ENCODE peak calls at places on chromosomes 13 and 19, in seven cellular contexts. R is GM23248, X is Karpas-422, C is IMR-90, K is GM23338, I is GM12878, V is neural progenitor cell. N is an unnamed sample.

GRCh38 chr19:56142087-56142787 is 1.1 kb downstream of the ZNF444 start:
- DNase-seq in R (no peak), X (no peak), C (no peak), K (no peak), I (no peak), V (no peak), N (no peak)

GRCh38 chr13:38697628-38698333 is 10.9 kb downstream of the FREM2 start:
- DNase-seq in R (peak; percentile 17), X (no peak), C (no peak), K (peak; percentile 56), I (no peak), V (peak; percentile 31), N (no peak)

GRCh38 chr13:37617162-37617561 is 18.6 kb upstream of the POSTN start:
- DNase-seq in R (peak; percentile 69), X (no peak), C (peak; percentile 80), K (peak; percentile 22), I (no peak), V (no peak), N (no peak)

GRCh38 chr13:111387945-111388600 is 67.6 kb downstream of the TEX29 start:
- DNase-seq in R (no peak), X (no peak), C (no peak), K (no peak), I (no peak), V (no peak), N (no peak)

GRCh38 chr13:99526549-99526948 is 25.3 kb downstream of the TM9SF2 start:
- DNase-seq in R (no peak), X (no peak), C (no peak), K (no peak), I (no peak), V (peak; percentile 5), N (no peak)

GRCh38 chr19:19474950-19475781 is 40.2 kb downstream of the TSSK6 start:
- DNase-seq in R (no peak), X (no peak), C (no peak), K (peak; percentile 73), I (no peak), V (peak; percentile 49), N (no peak)

GRCh38 chr19:8457802-8458201 is 13.0 kb downstream of the HNRNPM start:
- DNase-seq in R (no peak), X (no peak), C (no peak), K (no peak), I (no peak), V (no peak), N (no peak)

GRCh38 chr19:23925285-23925684 is 10.6 kb downstream of the ZNF726 start:
- DNase-seq in R (no peak), X (no peak), C (no peak), K (no peak), I (no peak), V (no peak), N (no peak)

GRCh38 chr13:84609716-84610115 is 727.4 kb upstream of the SLITRK1 start:
- DNase-seq in R (peak; percentile 62), X (no peak), C (peak; percentile 70), K (no peak), I (no peak), V (no peak), N (no peak)

GRCh38 chr19:29873024-29873800 is 61.4 kb downstream of the CCNE1 start:
- DNase-seq in R (peak; percentile 57), X (peak; percentile 78), C (no peak), K (peak; percentile 81), I (no peak), V (peak; percentile 86), N (peak; percentile 57)

GRCh38 chr19:45645068-45645630 is 6.0 kb upstream of the EML2 start:
- DNase-seq in R (no peak), X (peak; percentile 49), C (no peak), K (no peak), I (no peak), V (no peak), N (no peak)
- H2AFZ ChIP-seq in R (peak overlapping the region; percentile 63), X (peak overlapping the region; percentile 69), C (peak overlapping the region; percentile 84), K (peak overlapping the region; percentile 66), I (peak overlapping the region; percentile 93), V (no peak overlapping the region), N (peak overlapping the region; percentile 98)

GRCh38 chr19:39224910-39225309 is 19.9 kb downstream of the IFNL3 start:
- DNase-seq in R (no peak), X (no peak), C (no peak), K (peak; percentile 65), I (no peak), V (peak; percentile 44), N (peak; percentile 9)
- H3K4me2 ChIP-seq in R (no peak overlapping the region), X (no peak overlapping the region), C (no peak overlapping the region), K (no peak overlapping the region), I (no peak overlapping the region), V (no peak overlapping the region), N (no peak overlapping the region)

GRCh38 chr19:6272913-6273600 is 6.7 kb downstream of the MLLT1 start:
- DNase-seq in R (no peak), X (no peak), C (no peak), K (no peak), I (no peak), V (peak; percentile 54), N (no peak)

GRCh38 chr19:6270822-6271221 is 9.0 kb downstream of the MLLT1 start:
- DNase-seq in R (no peak), X (no peak), C (no peak), K (no peak), I (no peak), V (no peak), N (no peak)

GRCh38 chr19:6271251-6271650 is 8.5 kb downstream of the MLLT1 start:
- DNase-seq in R (peak; percentile 67), X (no peak), C (peak; percentile 43), K (peak; percentile 62), I (no peak), V (no peak), N (no peak)

GRCh38 chr19:6272411-6272791 is 7.4 kb downstream of the MLLT1 start:
- DNase-seq in R (no peak), X (no peak), C (no peak), K (no peak), I (no peak), V (peak; percentile 44), N (no peak)

DNA sequence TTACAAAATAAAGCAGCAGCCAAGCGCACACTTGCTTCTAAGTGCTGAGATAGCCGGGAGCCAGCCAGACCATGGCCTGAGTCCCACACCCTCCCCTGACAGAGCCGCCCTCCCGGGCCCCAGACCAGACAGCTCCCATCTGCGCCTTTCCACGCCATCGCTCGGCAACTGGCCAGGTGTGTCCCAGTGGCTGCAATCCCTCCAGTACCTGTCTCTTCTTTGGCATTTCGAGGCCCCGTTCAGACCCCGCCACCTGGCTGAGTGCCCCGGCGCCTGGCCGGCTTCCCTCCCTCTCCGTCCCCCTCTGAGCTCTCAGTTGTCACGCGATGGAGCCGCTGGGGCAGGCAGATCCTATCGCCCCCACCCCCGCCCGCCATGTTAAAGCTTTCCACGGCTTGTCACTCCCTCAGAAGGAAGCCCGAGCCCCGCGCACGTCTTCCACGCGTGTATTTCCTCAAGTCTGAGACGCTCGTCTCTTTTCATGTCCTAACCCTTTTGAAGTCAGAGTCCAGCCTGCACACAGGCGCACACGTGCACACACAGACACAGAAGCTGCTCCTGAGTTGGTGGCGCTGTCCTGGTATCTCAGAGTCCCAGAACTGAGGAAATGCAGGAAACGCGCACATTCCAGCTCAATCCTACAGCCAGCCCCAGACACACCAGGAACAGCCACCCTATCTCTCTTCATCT is 7.9 kb downstream of the MLLT1 start:
- DNase-seq in R (peak; percentile 89), X (no peak), C (peak; percentile 74), K (peak; percentile 56), I (no peak), V (peak; percentile 31), N (no peak)
- H2AFZ ChIP-seq in R (peak overlapping the region; percentile 24), X (no peak overlapping the region), C (peak overlapping the region; percentile 81), K (no peak overlapping the region), I (no peak overlapping the region), V (no peak overlapping the region), N (no peak overlapping the region)

GRCh38 chr13:98240131-98240530 is 63.1 kb upstream of the RNF113B start:
- DNase-seq in R (no peak), X (no peak), C (no peak), K (no peak), I (no peak), V (no peak), N (no peak)
- H3K4me2 ChIP-seq in R (no peak overlapping the region), X (no peak overlapping the region), C (no peak overlapping the region), K (no peak overlapping the region), I (no peak overlapping the region), V (no peak overlapping the region), N (no peak overlapping the region)

GRCh38 chr19:32224371-32225244 is 120.8 kb upstream of the ZNF507 start:
- DNase-seq in R (peak; percentile 71), X (no peak), C (peak; percentile 15), K (peak; percentile 72), I (no peak), V (peak; percentile 82), N (peak; percentile 6)
- H2AFZ ChIP-seq in R (no peak overlapping the region), X (no peak overlapping the region), C (peak overlapping the region; percentile 65), K (peak overlapping the region; percentile 94), I (no peak overlapping the region), V (peak overlapping the region; percentile 60), N (no peak overlapping the region)

DNA sequence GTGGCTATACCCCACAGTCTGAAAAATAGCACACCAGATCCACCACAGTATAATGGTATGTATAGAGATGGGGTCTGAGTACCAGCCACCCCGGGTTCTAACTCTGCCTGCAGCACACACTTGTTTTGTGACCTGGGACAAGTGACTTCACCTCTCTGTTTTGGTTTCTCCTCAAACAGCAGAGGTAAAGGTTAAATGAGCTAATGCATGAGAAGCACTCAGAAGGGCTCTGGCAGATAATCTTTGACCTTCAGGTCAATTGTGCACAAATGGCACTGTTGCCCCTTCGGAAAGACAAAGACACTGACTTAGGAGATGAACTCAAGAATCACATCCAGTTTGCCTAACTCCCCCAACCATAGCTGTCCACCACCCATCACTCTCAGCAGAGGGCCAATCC is 7.7 kb downstream of the ZC3H4 start:
- DNase-seq in R (no peak), X (no peak), C (no peak), K (no peak), I (no peak), V (no peak), N (no peak)
- H3K4me2 ChIP-seq in R (peak overlapping the region; percentile 99), X (no peak overlapping the region), C (no peak overlapping the region), K (no peak overlapping the region), I (no peak overlapping the region), V (no peak overlapping the region), N (no peak overlapping the region)